ENCODE peak calls at places on chromosome 1, in four cellular contexts. One of them, this sample, is unnamed.

GRCh38 chr1:208179850-208180416 is 64.3 kb downstream of the PLXNA2 start:
- DNase-seq in neural progenitor cell: no peak
- DNase-seq in PC-3: no peak
- DNase-seq in IMR-90: no peak
- DNase-seq in this sample: no peak

GRCh38 chr1:92833840-92834239 is 2.0 kb downstream of the RPL5 start:
- DNase-seq in neural progenitor cell: no peak
- DNase-seq in PC-3: no peak
- DNase-seq in IMR-90: no peak
- DNase-seq in this sample: peak; percentile 40

GRCh38 chr1:152109231-152109997 is 5.8 kb downstream of the TCHH start:
- DNase-seq in neural progenitor cell: no peak
- DNase-seq in PC-3: peak; percentile 44
- DNase-seq in IMR-90: peak; percentile 6
- DNase-seq in this sample: no peak

GRCh38 chr1:14724697-14725096 is 126.2 kb downstream of the KAZN start:
- DNase-seq in neural progenitor cell: no peak
- DNase-seq in PC-3: peak; percentile 35
- DNase-seq in IMR-90: no peak
- DNase-seq in this sample: no peak

GRCh38 chr1:152977614-152978013 is 6.3 kb upstream of the SPRR1A start:
- DNase-seq in neural progenitor cell: no peak
- DNase-seq in PC-3: no peak
- DNase-seq in IMR-90: no peak
- DNase-seq in this sample: no peak

GRCh38 chr1:116666090-116666489 is 1.4 kb downstream of the IGSF3 start:
- DNase-seq in neural progenitor cell: peak; percentile 17
- DNase-seq in PC-3: peak; percentile 17
- DNase-seq in IMR-90: no peak
- DNase-seq in this sample: no peak

GRCh38 chr1:41325801-41326200 is 35.4 kb upstream of the FOXO6 start:
- DNase-seq in neural progenitor cell: no peak
- DNase-seq in PC-3: peak; percentile 17
- DNase-seq in IMR-90: no peak
- DNase-seq in this sample: no peak

GRCh38 chr1:194394676-194395075 is 1208.3 kb upstream of the B3GALT2 start:
- DNase-seq in neural progenitor cell: no peak
- DNase-seq in PC-3: no peak
- DNase-seq in IMR-90: no peak
- DNase-seq in this sample: no peak

GRCh38 chr1:212667223-212668139 is 32.2 kb downstream of the BATF3 start:
- DNase-seq in neural progenitor cell: no peak
- DNase-seq in PC-3: peak; percentile 98
- DNase-seq in IMR-90: peak; percentile 97
- DNase-seq in this sample: peak; percentile 77

GRCh38 chr1:105462308-105462707 is 1594.2 kb upstream of the PRMT6 start:
- DNase-seq in neural progenitor cell: no peak
- DNase-seq in PC-3: peak; percentile 12
- DNase-seq in IMR-90: no peak
- DNase-seq in this sample: no peak

GRCh38 chr1:47438321-47439150 is 692 bp downstream of the FOXD2 start:
- DNase-seq in neural progenitor cell: peak; percentile 45
- DNase-seq in PC-3: no peak
- DNase-seq in IMR-90: no peak
- DNase-seq in this sample: no peak

GRCh38 chr1:227747948-227748495 is 12.8 kb downstream of the SNAP47 start:
- DNase-seq in neural progenitor cell: no peak
- DNase-seq in PC-3: no peak
- DNase-seq in IMR-90: no peak
- DNase-seq in this sample: no peak

GRCh38 chr1:228163004-228163753 is 2.4 kb upstream of the IBA57 start:
- DNase-seq in neural progenitor cell: no peak
- DNase-seq in PC-3: no peak
- DNase-seq in IMR-90: no peak
- DNase-seq in this sample: no peak

GRCh38 chr1:25425098-25426085 is 4.8 kb upstream of the RHCE start:
- DNase-seq in neural progenitor cell: no peak
- DNase-seq in PC-3: peak; percentile 80
- DNase-seq in IMR-90: peak; percentile 33
- DNase-seq in this sample: peak; percentile 26

GRCh38 chr1:174217787-174218574 is 58.7 kb downstream of the RABGAP1L start:
- DNase-seq in neural progenitor cell: peak; percentile 46
- DNase-seq in PC-3: peak; percentile 52
- DNase-seq in IMR-90: peak; percentile 54
- DNase-seq in this sample: peak; percentile 75

GRCh38 chr1:155051777-155052398 is 772 bp downstream of the ADAM15 start:
- DNase-seq in neural progenitor cell: peak; percentile 54
- DNase-seq in PC-3: peak; percentile 77
- DNase-seq in IMR-90: peak; percentile 13
- DNase-seq in this sample: peak; percentile 78

GRCh38 chr1:8078176-8078671 is 52.1 kb upstream of the ERRFI1 start:
- DNase-seq in neural progenitor cell: no peak
- DNase-seq in PC-3: peak; percentile 86
- DNase-seq in IMR-90: peak; percentile 77
- DNase-seq in this sample: no peak

GRCh38 chr1:59565611-59566410 is 248.9 kb upstream of the HOOK1 start:
- DNase-seq in neural progenitor cell: no peak
- DNase-seq in PC-3: no peak
- DNase-seq in IMR-90: peak; percentile 94
- DNase-seq in this sample: no peak

GRCh38 chr1:96845464-96845863 is 123.9 kb downstream of the PTBP2 start:
- DNase-seq in neural progenitor cell: peak; percentile 43
- DNase-seq in PC-3: peak; percentile 54
- DNase-seq in IMR-90: no peak
- DNase-seq in this sample: peak; percentile 83

GRCh38 chr1:247905181-247905580 is 9.8 kb downstream of the OR2W3 start:
- DNase-seq in neural progenitor cell: no peak
- DNase-seq in PC-3: no peak
- DNase-seq in IMR-90: no peak
- DNase-seq in this sample: no peak

GRCh38 chr1:246797597-246797996 is 73.4 kb downstream of the SCCPDH start:
- DNase-seq in neural progenitor cell: no peak
- DNase-seq in PC-3: no peak
- DNase-seq in IMR-90: no peak
- DNase-seq in this sample: no peak

GRCh38 chr1:115324649-115325420 is 13.2 kb downstream of the NGF start:
- DNase-seq in neural progenitor cell: no peak
- DNase-seq in PC-3: peak; percentile 71
- DNase-seq in IMR-90: no peak
- DNase-seq in this sample: no peak

GRCh38 chr1:87452648-87453047 is 124.0 kb downstream of the LMO4 start:
- DNase-seq in neural progenitor cell: no peak
- DNase-seq in PC-3: no peak
- DNase-seq in IMR-90: no peak
- DNase-seq in this sample: no peak

GRCh38 chr1:68175621-68176398 is 56.5 kb downstream of the WLS start:
- DNase-seq in neural progenitor cell: no peak
- DNase-seq in PC-3: peak; percentile 45
- DNase-seq in IMR-90: peak; percentile 32
- DNase-seq in this sample: no peak

GRCh38 chr1:115717541-115717940 is 51.0 kb downstream of the CASQ2 start:
- DNase-seq in neural progenitor cell: peak; percentile 68
- DNase-seq in PC-3: peak; percentile 53
- DNase-seq in IMR-90: peak; percentile 15
- DNase-seq in this sample: peak; percentile 73

GRCh38 chr1:232143315-232143886 is 486.5 kb downstream of the SIPA1L2 start:
- DNase-seq in neural progenitor cell: peak; percentile 44
- DNase-seq in PC-3: no peak
- DNase-seq in IMR-90: no peak
- DNase-seq in this sample: no peak

GRCh38 chr1:61463220-61463619 is 261.7 kb downstream of the TM2D1 start:
- DNase-seq in neural progenitor cell: no peak
- DNase-seq in PC-3: no peak
- DNase-seq in IMR-90: no peak
- DNase-seq in this sample: no peak
- H3K4me2 ChIP-seq in neural progenitor cell: no peak overlapping the region
- H3K4me2 ChIP-seq in PC-3: no peak overlapping the region
- H3K4me2 ChIP-seq in IMR-90: no peak overlapping the region
- H3K4me2 ChIP-seq in this sample: no peak overlapping the region

GRCh38 chr1:37448691-37449417 is 25.5 kb upstream of the ZC3H12A start:
- DNase-seq in neural progenitor cell: no peak
- DNase-seq in PC-3: peak; percentile 83
- DNase-seq in IMR-90: peak; percentile 8
- DNase-seq in this sample: no peak
- H2AFZ ChIP-seq in neural progenitor cell: no peak overlapping the region
- H2AFZ ChIP-seq in PC-3: no peak overlapping the region
- H2AFZ ChIP-seq in IMR-90: peak overlapping the region; percentile 33
- H2AFZ ChIP-seq in this sample: no peak overlapping the region

GRCh38 chr1:38015978-38016640 is 3.6 kb downstream of the UTP11 start:
- DNase-seq in neural progenitor cell: no peak
- DNase-seq in PC-3: no peak
- DNase-seq in IMR-90: peak; percentile 35
- DNase-seq in this sample: no peak
- H3K4me2 ChIP-seq in neural progenitor cell: no peak overlapping the region
- H3K4me2 ChIP-seq in PC-3: no peak overlapping the region
- H3K4me2 ChIP-seq in IMR-90: peak overlapping the region; percentile 53
- H3K4me2 ChIP-seq in this sample: no peak overlapping the region

GRCh38 chr1:167227934-167228378 is 7.3 kb downstream of the POU2F1 start:
- DNase-seq in neural progenitor cell: peak; percentile 45
- DNase-seq in PC-3: peak; percentile 19
- DNase-seq in IMR-90: peak; percentile 18
- DNase-seq in this sample: no peak
- H2AFZ ChIP-seq in neural progenitor cell: no peak overlapping the region
- H2AFZ ChIP-seq in PC-3: no peak overlapping the region
- H2AFZ ChIP-seq in IMR-90: no peak overlapping the region
- H2AFZ ChIP-seq in this sample: no peak overlapping the region

DNA sequence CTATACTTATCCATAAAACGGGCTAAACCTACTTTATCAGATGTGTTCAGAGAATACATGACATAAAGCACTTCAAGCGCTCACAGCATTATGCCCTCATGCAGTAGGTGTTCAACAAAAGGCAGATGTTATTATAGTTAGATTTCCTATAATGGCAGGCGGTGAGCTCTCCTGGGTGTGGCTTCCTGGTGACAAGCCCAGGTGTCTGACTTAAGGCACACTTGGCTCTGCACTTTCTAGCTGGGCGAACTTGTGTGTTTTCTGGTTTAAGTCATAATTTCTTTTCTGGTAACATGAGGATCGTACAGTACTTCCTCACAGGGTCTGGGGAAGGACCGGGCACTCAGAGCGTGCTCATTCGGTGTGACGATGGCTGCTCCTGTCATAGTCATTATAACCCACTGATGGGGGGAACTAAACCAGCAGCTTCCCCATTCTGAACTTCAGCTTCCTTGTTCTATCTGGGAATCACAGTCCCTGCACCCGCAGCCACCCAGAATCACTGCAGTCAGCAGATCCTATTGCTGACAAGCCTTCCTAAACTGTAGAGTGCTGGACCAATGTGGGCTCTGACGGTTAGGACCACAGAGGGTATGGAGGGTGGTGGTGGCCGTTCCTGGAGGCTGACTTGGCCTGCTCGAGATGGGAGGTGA is 52.8 kb downstream of the IGSF21 start:
- DNase-seq in neural progenitor cell: no peak
- DNase-seq in PC-3: no peak
- DNase-seq in IMR-90: no peak
- DNase-seq in this sample: no peak
- H3K4me2 ChIP-seq in neural progenitor cell: no peak overlapping the region
- H3K4me2 ChIP-seq in PC-3: no peak overlapping the region
- H3K4me2 ChIP-seq in IMR-90: no peak overlapping the region
- H3K4me2 ChIP-seq in this sample: no peak overlapping the region

GRCh38 chr1:166122873-166123466 is 43.8 kb downstream of the FAM78B start:
- DNase-seq in neural progenitor cell: no peak
- DNase-seq in PC-3: no peak
- DNase-seq in IMR-90: no peak
- DNase-seq in this sample: no peak
- H2AFZ ChIP-seq in neural progenitor cell: no peak overlapping the region
- H2AFZ ChIP-seq in PC-3: no peak overlapping the region
- H2AFZ ChIP-seq in IMR-90: no peak overlapping the region
- H2AFZ ChIP-seq in this sample: no peak overlapping the region

This sample was measured in Karpas-422.